ENCODE peak calls at places on chromosomes 16 and 17, in four cellular contexts. X is body of pancreas, J is A549, I is Peyer's patch. P is an unnamed sample.

GRCh38 chr17:78995022-78995760 is 14.4 kb downstream of the CANT1 start:
- DNase-seq in X (no peak), J (no peak), I (no peak), P (no peak)

GRCh38 chr16:24747425-24747824 is 18.0 kb downstream of the TNRC6A start:
- DNase-seq in X (no peak), J (no peak), I (no peak), P (no peak)

GRCh38 chr17:76684756-76685155 is 26.0 kb downstream of the MXRA7 start:
- DNase-seq in X (no peak), J (no peak), I (no peak), P (no peak)

GRCh38 chr16:83356266-83356665 is 451.5 kb upstream of the HSBP1 start:
- DNase-seq in X (peak; percentile 12), J (peak; percentile 47), I (no peak), P (peak; percentile 57)

GRCh38 chr16:64398795-64399194 is 723.1 kb downstream of the CDH11 start:
- DNase-seq in X (no peak), J (no peak), I (no peak), P (no peak)

GRCh38 chr17:41864498-41864836 is 756 bp downstream of the KLHL11 start:
- DNase-seq in X (no peak), J (no peak), I (no peak), P (no peak)

GRCh38 chr17:12180644-12181261 is 160.1 kb downstream of the MAP2K4 start:
- DNase-seq in X (peak; percentile 23), J (peak; percentile 27), I (no peak), P (peak; percentile 30)

GRCh38 chr16:15966420-15967222 is 17.2 kb downstream of the ABCC1 start:
- DNase-seq in X (no peak), J (peak; percentile 94), I (no peak), P (no peak)

GRCh38 chr16:89759742-89760366 is 38.5 kb downstream of the ZNF276 start:
- DNase-seq in X (no peak), J (no peak), I (no peak), P (no peak)

GRCh38 chr17:41617698-41618097 is 5.1 kb upstream of the KRT16 start:
- DNase-seq in X (no peak), J (no peak), I (no peak), P (no peak)

GRCh38 chr16:16018705-16019104 is 69.3 kb downstream of the ABCC1 start:
- DNase-seq in X (no peak), J (no peak), I (no peak), P (no peak)

GRCh38 chr16:17828012-17828411 is 357.3 kb upstream of the XYLT1 start:
- DNase-seq in X (no peak), J (no peak), I (no peak), P (no peak)

GRCh38 chr16:17921357-17921978 is 415.1 kb downstream of the NPIPA8 start:
- DNase-seq in X (peak; percentile 47), J (no peak), I (peak; percentile 43), P (peak; percentile 26)

GRCh38 chr17:57625511-57625910 is 119.6 kb downstream of the CCDC182 start:
- DNase-seq in X (no peak), J (no peak), I (no peak), P (no peak)

GRCh38 chr16:56478228-56479049 is 27.1 kb downstream of the OGFOD1 start:
- DNase-seq in X (no peak), J (no peak), I (no peak), P (no peak)

GRCh38 chr17:58577696-58578095 is 63.3 kb upstream of the MTMR4 start:
- DNase-seq in X (peak; percentile 58), J (peak; percentile 53), I (peak; percentile 41), P (peak; percentile 7)

GRCh38 chr17:60630352-60630751 is 30.4 kb downstream of the PPM1D start:
- DNase-seq in X (peak; percentile 18), J (no peak), I (no peak), P (peak; percentile 17)

GRCh38 chr17:9729034-9729650 is 62.2 kb downstream of the DHRS7C start:
- DNase-seq in X (peak; percentile 18), J (peak; percentile 83), I (no peak), P (peak; percentile 21)

GRCh38 chr16:81645303-81645702 is 133.8 kb upstream of the PLCG2 start:
- DNase-seq in X (peak; percentile 91), J (no peak), I (no peak), P (peak; percentile 91)

GRCh38 chr17:43545383-43545632 is 832 bp downstream of the ETV4 start:
- DNase-seq in X (peak; percentile 55), J (peak; percentile 87), I (no peak), P (peak; percentile 13)

GRCh38 chr16:56793504-56793903 is 63.6 kb downstream of the NUP93 start:
- DNase-seq in X (peak; percentile 16), J (peak; percentile 14), I (no peak), P (no peak)

GRCh38 chr16:2019919-2020831 is 590 bp downstream of the NPW start:
- DNase-seq in X (no peak), J (no peak), I (no peak), P (no peak)

GRCh38 chr17:69878661-69879060 is 196.4 kb upstream of the KCNJ16 start:
- DNase-seq in X (no peak), J (no peak), I (no peak), P (no peak)

DNA sequence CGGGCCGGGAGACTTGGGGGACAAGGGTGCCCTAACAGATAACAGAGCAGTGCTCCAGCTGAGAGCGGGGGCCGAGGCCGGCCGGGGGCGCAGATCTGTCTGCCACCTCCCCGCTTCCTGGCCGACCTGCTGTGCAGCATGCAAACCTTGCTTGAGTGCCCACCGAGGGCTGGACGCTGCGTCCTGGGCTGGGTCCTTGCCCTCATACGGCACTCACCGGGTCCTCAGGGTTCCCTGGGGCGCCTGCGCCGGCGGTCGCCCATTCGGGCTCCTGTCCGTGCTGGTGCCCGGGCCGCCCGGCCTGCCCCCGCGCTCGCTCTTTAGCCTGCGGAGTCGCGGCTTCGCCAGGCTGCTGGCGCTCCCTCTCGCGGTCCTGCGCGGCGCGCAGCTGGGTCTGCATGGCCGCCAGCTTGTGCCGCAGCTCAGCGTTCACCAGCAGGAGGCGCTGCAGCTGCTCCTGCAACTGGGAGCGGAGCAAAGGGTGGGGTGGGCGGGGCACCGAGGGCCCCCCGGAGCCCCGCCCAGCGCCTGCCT is 1.0 kb downstream of the RILP start:
- DNase-seq in X (peak; percentile 98), J (peak; percentile 88), I (peak; percentile 95), P (peak; percentile 93)
- TF ChIP-seq POLR2A in X (no peak), J (no peak), I (no peak), P (no peak)

DNA sequence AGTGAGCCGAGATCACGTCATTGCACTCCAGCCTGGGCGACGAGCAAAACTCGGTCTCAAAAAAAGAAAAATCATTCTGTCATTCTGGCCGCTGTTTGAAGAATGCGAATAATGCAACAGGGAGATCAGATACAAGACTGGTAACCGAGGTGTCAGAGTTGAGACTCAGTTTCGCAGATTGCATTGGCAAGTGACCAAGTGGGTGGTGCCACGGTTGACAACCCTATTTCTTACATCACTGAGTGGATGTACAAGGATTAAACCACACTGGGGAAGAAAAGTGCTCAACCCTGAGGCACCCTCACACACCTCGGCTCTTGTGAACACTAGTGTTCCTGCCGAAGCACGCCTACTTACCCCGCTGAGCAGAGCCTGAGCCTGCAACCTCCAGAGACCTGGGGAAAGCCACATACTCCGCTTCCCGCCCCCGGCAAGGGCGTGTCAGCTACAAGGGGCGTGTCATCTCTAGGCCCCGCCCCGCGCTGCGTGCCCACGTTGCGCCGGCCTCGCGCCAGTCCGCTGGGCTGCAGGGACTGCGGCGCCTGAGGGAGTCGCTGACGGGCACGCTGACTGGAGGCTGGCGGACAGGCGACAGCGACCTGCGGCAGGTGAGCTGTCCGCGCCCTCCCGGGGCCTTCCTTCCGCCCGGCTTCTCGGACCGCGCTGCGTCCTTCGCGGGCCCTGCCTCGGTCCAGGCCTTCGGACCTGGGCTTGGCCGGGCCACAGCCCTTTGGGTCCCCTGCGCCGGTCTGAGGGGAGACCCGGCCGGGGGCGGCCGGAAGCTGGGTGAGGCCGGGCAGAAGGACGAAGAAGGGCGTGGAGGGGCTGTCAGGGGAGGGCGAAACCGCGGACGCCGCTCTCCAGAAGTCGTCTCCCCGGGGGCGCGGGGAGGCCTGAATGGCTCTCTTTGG is at the start of gene HMOX2:
- DNase-seq in X (peak; percentile 97), J (peak; percentile 92), I (peak; percentile 95), P (peak; percentile 93)
- TF ChIP-seq CTCF in X (peak; percentile 33), J (peak; percentile 24), I (no peak), P (peak; percentile 54)

DNA sequence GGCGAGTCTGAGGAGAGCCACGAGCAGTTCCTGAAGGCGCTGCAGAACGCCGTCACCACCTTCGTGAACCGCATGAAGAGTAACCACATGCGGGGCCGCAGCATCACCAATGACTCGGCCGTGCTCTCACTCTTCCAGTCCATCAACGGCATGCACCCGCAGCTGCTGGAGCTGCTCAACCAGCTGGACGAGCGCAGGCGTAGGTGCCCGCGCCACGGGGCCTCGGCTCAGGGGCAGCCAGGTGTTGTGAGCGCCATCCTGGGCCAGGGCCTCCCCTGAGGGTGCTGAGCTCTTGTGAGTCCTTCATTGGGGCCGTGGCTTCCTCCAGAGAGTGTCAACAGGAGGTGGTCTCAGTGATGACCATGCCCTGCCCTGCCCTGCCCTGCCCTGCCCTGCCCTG is 7.4 kb upstream of the MRPL12 start:
- DNase-seq in X (no peak), J (no peak), I (no peak), P (no peak)
- TF ChIP-seq POLR2A in X (no peak), J (no peak), I (no peak), P (no peak)

GRCh38 chr16:67917852-67918236 is 13.8 kb downstream of the CTRL start:
- DNase-seq in X (no peak), J (peak; percentile 88), I (no peak), P (no peak)

GRCh38 chr16:67922221-67922620 is 9.4 kb downstream of the CTRL start:
- DNase-seq in X (no peak), J (no peak), I (no peak), P (no peak)

GRCh38 chr16:67922740-67923139 is 8.9 kb downstream of the CTRL start:
- DNase-seq in X (no peak), J (no peak), I (no peak), P (peak; percentile 70)

GRCh38 chr16:67917140-67917851 is 14.4 kb downstream of the CTRL start:
- DNase-seq in X (no peak), J (no peak), I (no peak), P (no peak)

DNA sequence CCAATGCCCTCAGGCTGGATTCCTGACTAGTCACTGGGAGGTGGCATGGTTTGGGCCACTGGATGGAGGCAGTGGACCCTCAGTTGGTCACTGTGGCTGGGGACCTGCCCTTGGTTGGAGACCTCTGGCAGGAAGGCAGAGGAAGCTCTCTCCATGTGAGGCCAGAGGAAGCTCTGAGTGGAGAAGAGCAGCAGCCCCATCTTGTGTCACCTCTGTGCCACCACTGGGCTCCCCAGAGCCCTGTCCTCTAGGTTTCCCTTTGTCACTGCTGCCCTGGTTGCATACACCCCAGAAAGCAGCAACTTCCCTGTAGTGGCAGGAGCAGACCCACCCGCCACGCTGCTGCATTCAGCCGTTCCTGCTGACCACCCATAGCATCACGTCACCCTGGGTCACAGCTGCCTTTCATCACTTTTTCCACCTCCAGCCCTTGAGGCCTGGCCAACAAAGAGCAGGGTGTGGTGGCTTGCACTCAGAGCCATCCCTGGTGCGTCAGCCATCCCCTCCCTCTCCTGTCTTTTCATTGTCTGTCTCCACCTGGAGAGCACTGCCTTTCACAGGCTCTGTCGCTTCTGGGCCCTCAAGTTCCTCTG is 11.9 kb downstream of the CTRL start:
- DNase-seq in X (no peak), J (no peak), I (no peak), P (no peak)
- TF ChIP-seq CTCF in X (no peak), J (no peak), I (no peak), P (no peak)